ENCODE peak calls at places on chromosomes 7 and 10, in four cellular contexts. One of them, this sample, is unnamed.

GRCh38 chr7:285731-286130 is 4.2 kb upstream of the FOXL3 start:
- DNase-seq in H1: no peak
- DNase-seq in IMR-90: no peak
- DNase-seq in mesendoderm: no peak
- DNase-seq in this sample: no peak

GRCh38 chr7:92691578-92691977 is 101.4 kb upstream of the FAM133B start:
- DNase-seq in H1: no peak
- DNase-seq in mesendoderm: peak
- DNase-seq in IMR-90: peak
- DNase-seq in this sample: no peak

GRCh38 chr7:105180002-105180401 is 166.0 kb downstream of the KMT2E start:
- DNase-seq in H1: no peak
- DNase-seq in mesendoderm: no peak
- DNase-seq in IMR-90: no peak
- DNase-seq in this sample: no peak

GRCh38 chr7:96605045-96605716 is 104.5 kb downstream of the SEM1 start:
- DNase-seq in H1: no peak
- DNase-seq in IMR-90: no peak
- DNase-seq in mesendoderm: no peak
- DNase-seq in this sample: no peak

GRCh38 chr10:129932996-129933395 is 31.1 kb downstream of the EBF3 start:
- DNase-seq in H1: no peak
- DNase-seq in IMR-90: no peak
- DNase-seq in mesendoderm: no peak
- DNase-seq in this sample: no peak

GRCh38 chr10:91335147-91335546 is 75.0 kb upstream of the HECTD2 start:
- DNase-seq in IMR-90: no peak
- DNase-seq in H1: no peak
- DNase-seq in mesendoderm: peak
- DNase-seq in this sample: no peak

GRCh38 chr7:8114175-8114574 is 145.6 kb downstream of the GLCCI1 start:
- DNase-seq in H1: no peak
- DNase-seq in IMR-90: no peak
- DNase-seq in mesendoderm: no peak
- DNase-seq in this sample: no peak

GRCh38 chr7:96253441-96253840 is 68.5 kb downstream of the SLC25A13 start:
- DNase-seq in IMR-90: no peak
- DNase-seq in mesendoderm: no peak
- DNase-seq in H1: no peak
- DNase-seq in this sample: no peak

GRCh38 chr10:105070980-105071379 is 429.9 kb downstream of the SORCS3 start:
- DNase-seq in IMR-90: no peak
- DNase-seq in mesendoderm: no peak
- DNase-seq in H1: no peak
- DNase-seq in this sample: no peak

GRCh38 chr7:75950111-75950681 is 35.2 kb downstream of the POR start:
- DNase-seq in mesendoderm: no peak
- DNase-seq in IMR-90: no peak
- DNase-seq in H1: no peak
- DNase-seq in this sample: no peak

GRCh38 chr7:7557252-7557651 is 9.4 kb upstream of the MIOS start:
- DNase-seq in mesendoderm: no peak
- DNase-seq in H1: no peak
- DNase-seq in IMR-90: no peak
- DNase-seq in this sample: no peak

GRCh38 chr10:111017093-111017492 is 59.7 kb upstream of the ADRA2A start:
- DNase-seq in mesendoderm: no peak
- DNase-seq in H1: no peak
- DNase-seq in IMR-90: no peak
- DNase-seq in this sample: no peak

GRCh38 chr7:139889186-139889871 is 60.3 kb downstream of the TBXAS1 start:
- DNase-seq in H1: no peak
- DNase-seq in mesendoderm: no peak
- DNase-seq in IMR-90: peak
- DNase-seq in this sample: no peak

GRCh38 chr7:22270371-22270770 is 86.6 kb downstream of the RAPGEF5 start:
- DNase-seq in H1: no peak
- DNase-seq in IMR-90: no peak
- DNase-seq in mesendoderm: no peak
- DNase-seq in this sample: no peak

GRCh38 chr7:104950006-104950405 is 64.0 kb upstream of the KMT2E start:
- DNase-seq in mesendoderm: no peak
- DNase-seq in IMR-90: no peak
- DNase-seq in H1: no peak
- DNase-seq in this sample: no peak

GRCh38 chr7:23347682-23348180 is 48.6 kb downstream of the MALSU1 start:
- DNase-seq in IMR-90: peak
- DNase-seq in mesendoderm: peak
- DNase-seq in H1: no peak
- DNase-seq in this sample: no peak

GRCh38 chr10:123642697-123643096 is 23.5 kb upstream of the GPR26 start:
- DNase-seq in IMR-90: no peak
- DNase-seq in mesendoderm: peak
- DNase-seq in H1: no peak
- DNase-seq in this sample: peak

GRCh38 chr7:124764071-124764846 is 1.3 kb downstream of the GPR37 start:
- DNase-seq in mesendoderm: no peak
- DNase-seq in H1: no peak
- DNase-seq in IMR-90: peak
- DNase-seq in this sample: no peak
- H3K23ac ChIP-seq in mesendoderm: peak
- H3K23ac ChIP-seq in H1: no peak
- H3K23ac ChIP-seq in IMR-90: peak
- H3K23ac ChIP-seq in this sample: no peak

GRCh38 chr7:100010901-100011300 is 4.5 kb upstream of the ZKSCAN1 start:
- DNase-seq in mesendoderm: no peak
- DNase-seq in H1: no peak
- DNase-seq in IMR-90: no peak
- DNase-seq in this sample: no peak
- H3K56ac ChIP-seq in mesendoderm: no peak
- H3K56ac ChIP-seq in H1: no peak
- H3K56ac ChIP-seq in IMR-90: no peak
- H3K56ac ChIP-seq in this sample: no peak

DNA sequence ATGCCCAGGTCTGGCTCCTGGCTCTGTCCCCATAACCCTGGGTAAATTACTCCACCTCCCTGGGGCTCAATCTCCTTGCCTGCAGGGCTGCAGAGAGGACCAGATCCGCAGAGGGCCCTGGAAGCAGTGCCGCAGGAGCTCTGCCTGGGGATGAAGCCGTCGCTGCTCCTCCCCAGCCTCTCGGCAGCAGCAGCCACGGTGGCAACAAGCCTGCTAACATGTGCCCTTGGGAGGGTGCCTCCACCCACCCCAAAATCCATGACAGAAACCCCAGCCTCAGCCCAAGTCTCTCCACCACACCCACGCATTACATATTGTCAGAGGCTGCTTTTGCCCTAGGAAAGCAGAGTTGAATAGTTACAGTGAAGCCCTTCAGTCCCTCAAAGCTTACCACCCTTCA is 486.4 kb upstream of the FOXK1 start:
- DNase-seq in mesendoderm: no peak
- DNase-seq in H1: no peak
- DNase-seq in IMR-90: no peak
- DNase-seq in this sample: no peak
- H3K23ac ChIP-seq in mesendoderm: no peak
- H3K23ac ChIP-seq in H1: no peak
- H3K23ac ChIP-seq in IMR-90: no peak
- H3K23ac ChIP-seq in this sample: no peak

GRCh38 chr10:71772832-71773220 is 494 bp downstream of the VSIR start:
- DNase-seq in H1: no peak
- DNase-seq in IMR-90: no peak
- DNase-seq in mesendoderm: no peak
- DNase-seq in this sample: no peak

GRCh38 chr10:71770255-71770654 is 3.1 kb downstream of the VSIR start:
- DNase-seq in H1: no peak
- DNase-seq in IMR-90: peak
- DNase-seq in mesendoderm: no peak
- DNase-seq in this sample: no peak

GRCh38 chr10:71771821-71772617 is 1.3 kb downstream of the VSIR start:
- DNase-seq in mesendoderm: peak
- DNase-seq in H1: no peak
- DNase-seq in IMR-90: peak
- DNase-seq in this sample: no peak

GRCh38 chr10:71770789-71771188 is 2.5 kb downstream of the VSIR start:
- DNase-seq in mesendoderm: no peak
- DNase-seq in H1: no peak
- DNase-seq in IMR-90: no peak
- DNase-seq in this sample: no peak

DNA sequence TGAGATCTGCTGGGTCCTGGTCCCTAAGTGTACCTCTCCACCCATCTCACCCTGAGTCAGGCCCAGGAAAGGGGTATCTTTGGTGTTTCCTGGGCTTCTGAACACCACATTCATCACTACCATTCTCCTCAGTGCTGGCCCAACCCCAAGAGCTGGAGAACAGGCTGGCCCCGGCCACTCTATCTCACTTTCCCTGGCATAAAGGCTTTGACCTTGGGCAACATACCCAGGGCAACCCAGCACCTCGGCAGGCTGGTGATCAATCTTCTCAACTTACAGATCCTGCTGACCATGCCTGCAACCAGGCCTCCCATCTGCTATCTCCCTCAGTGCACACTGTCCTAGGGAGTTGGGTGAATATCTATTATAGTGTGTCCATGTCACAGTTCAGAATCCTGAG is 2.1 kb downstream of the VSIR start:
- DNase-seq in mesendoderm: no peak
- DNase-seq in IMR-90: no peak
- DNase-seq in H1: no peak
- DNase-seq in this sample: no peak
- H3K56ac ChIP-seq in mesendoderm: no peak
- H3K56ac ChIP-seq in IMR-90: no peak
- H3K56ac ChIP-seq in H1: no peak
- H3K56ac ChIP-seq in this sample: no peak

GRCh38 chr10:101008823-101009423 is 9.3 kb downstream of the LZTS2 start:
- DNase-seq in mesendoderm: no peak
- DNase-seq in IMR-90: no peak
- DNase-seq in H1: no peak
- DNase-seq in this sample: no peak
- H3K23ac ChIP-seq in mesendoderm: no peak
- H3K23ac ChIP-seq in IMR-90: no peak
- H3K23ac ChIP-seq in H1: no peak
- H3K23ac ChIP-seq in this sample: no peak

DNA sequence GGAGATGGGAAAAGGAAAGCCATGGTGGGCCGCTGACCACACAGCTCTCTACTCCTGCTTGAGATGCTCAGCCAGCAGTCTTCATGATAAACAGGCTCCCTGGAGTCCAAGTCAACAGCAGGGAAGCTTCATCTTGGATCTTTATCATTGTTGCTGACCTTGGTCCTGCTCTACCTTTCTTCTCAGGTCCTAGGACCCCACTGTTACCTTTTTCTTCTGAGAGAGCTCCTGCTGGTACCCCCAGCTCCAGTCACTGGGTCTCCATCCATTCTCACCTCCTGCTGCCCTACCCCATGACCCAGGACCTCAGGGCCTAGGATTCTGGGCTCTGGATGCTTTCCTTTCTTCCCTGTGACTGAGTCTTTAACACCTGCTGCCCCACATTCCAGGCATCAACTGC is 5.2 kb upstream of the CRTAC1 start:
- DNase-seq in H1: no peak
- DNase-seq in IMR-90: no peak
- DNase-seq in mesendoderm: no peak
- DNase-seq in this sample: no peak
- H3K56ac ChIP-seq in H1: no peak
- H3K56ac ChIP-seq in IMR-90: no peak
- H3K56ac ChIP-seq in mesendoderm: no peak
- H3K56ac ChIP-seq in this sample: no peak

DNA sequence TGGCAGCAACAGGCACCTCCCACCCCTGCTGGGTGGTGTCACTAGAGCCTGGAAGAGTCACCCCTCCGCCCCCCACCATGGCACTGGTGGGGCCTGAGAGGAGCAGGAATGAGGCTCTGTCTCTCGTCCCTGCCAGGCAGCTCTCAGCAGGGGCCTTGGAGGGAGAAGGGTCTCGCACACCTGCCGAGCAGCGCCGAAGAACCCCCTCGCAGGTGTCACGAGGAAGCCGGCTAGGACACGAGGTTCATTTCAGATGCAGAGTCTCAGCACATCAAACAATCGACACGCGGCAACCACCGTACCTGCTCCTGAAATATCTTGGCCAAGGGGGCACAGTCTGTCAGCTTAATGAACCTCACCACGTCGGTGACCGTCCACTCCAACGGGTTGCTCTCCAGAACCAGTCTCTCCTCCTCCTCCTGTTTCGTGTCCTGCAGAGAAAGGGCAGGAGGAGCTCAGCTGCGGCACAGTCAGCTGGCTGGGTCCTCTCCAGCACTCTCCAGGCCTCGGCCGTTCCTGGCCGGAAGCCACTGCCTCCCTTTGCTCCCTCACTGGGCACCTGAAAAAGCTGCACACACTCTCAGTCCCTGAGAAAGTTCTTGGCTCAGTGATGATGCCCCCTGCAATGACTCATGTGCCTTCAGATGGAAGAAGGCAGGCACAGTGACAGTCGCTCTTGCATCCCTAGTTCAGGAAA is 240.1 kb downstream of the SFMBT2 start:
- DNase-seq in mesendoderm: no peak
- DNase-seq in IMR-90: no peak
- DNase-seq in H1: no peak
- DNase-seq in this sample: no peak
- H3K23ac ChIP-seq in mesendoderm: no peak
- H3K23ac ChIP-seq in IMR-90: no peak
- H3K23ac ChIP-seq in H1: no peak
- H3K23ac ChIP-seq in this sample: no peak

GRCh38 chr7:147276783-147277370 is 1160.3 kb downstream of the CNTNAP2 start:
- DNase-seq in IMR-90: no peak
- DNase-seq in mesendoderm: no peak
- DNase-seq in H1: no peak
- DNase-seq in this sample: no peak

GRCh38 chr7:147282204-147282603 is 1165.6 kb downstream of the CNTNAP2 start:
- DNase-seq in IMR-90: no peak
- DNase-seq in mesendoderm: no peak
- DNase-seq in H1: no peak
- DNase-seq in this sample: no peak

GRCh38 chr7:147279516-147279915 is 1162.9 kb downstream of the CNTNAP2 start:
- DNase-seq in mesendoderm: no peak
- DNase-seq in H1: no peak
- DNase-seq in IMR-90: no peak
- DNase-seq in this sample: no peak

GRCh38 chr7:147279951-147280350 is 1163.3 kb downstream of the CNTNAP2 start:
- DNase-seq in IMR-90: no peak
- DNase-seq in mesendoderm: no peak
- DNase-seq in H1: no peak
- DNase-seq in this sample: no peak
- H3K56ac ChIP-seq in IMR-90: no peak
- H3K56ac ChIP-seq in mesendoderm: no peak
- H3K56ac ChIP-seq in H1: no peak
- H3K56ac ChIP-seq in this sample: no peak

GRCh38 chr10:103693812-103694205 is 161.6 kb downstream of the SH3PXD2A start:
- DNase-seq in H1: no peak
- DNase-seq in mesendoderm: no peak
- DNase-seq in IMR-90: no peak
- DNase-seq in this sample: no peak
- H3K23ac ChIP-seq in H1: no peak
- H3K23ac ChIP-seq in mesendoderm: no peak
- H3K23ac ChIP-seq in IMR-90: peak
- H3K23ac ChIP-seq in this sample: no peak